ENCODE peak calls at places on chromosomes 4 and X, in seven cellular contexts. K, P, N, W, Z, U and L are unnamed samples.

GRCh38 chr4:46945062-46945461 is 36.0 kb upstream of the COX7B2 start:
- DNase-seq in W (no peak), N (no peak), U (no peak), P (no peak), Z (no peak), K (no peak), L (no peak)

GRCh38 chr4:3424522-3425095 is 17.2 kb upstream of the HGFAC start:
- DNase-seq in N (no peak), K (no peak), W (no peak), P (no peak), U (no peak), Z (no peak), L (no peak)

GRCh38 chr4:25144870-25145481 is 15.3 kb downstream of the SEPSECS start:
- DNase-seq in K (no peak), P (no peak), Z (peak; percentile 41), N (peak; percentile 46), W (peak; percentile 10), U (no peak), L (peak; percentile 50)

GRCh38 chr4:132071815-132072214 is 1077.3 kb upstream of the PCDH10 start:
- DNase-seq in Z (no peak), K (no peak), N (peak; percentile 8), P (no peak), W (peak; percentile 71), U (no peak), L (peak; percentile 57)

GRCh38 chr4:7941111-7942018 is 1.7 kb upstream of the AFAP1 start:
- DNase-seq in K (no peak), P (no peak), W (peak; percentile 33), Z (no peak), N (peak; percentile 43), U (no peak), L (no peak)

GRCh38 chrX:115952417-115953092 is 218.0 kb upstream of the AGTR2 start:
- DNase-seq in K (no peak), W (no peak), N (no peak), Z (no peak), U (no peak), P (no peak), L (no peak)

GRCh38 chr4:52038109-52038912 is at the start of gene SGCB:
- DNase-seq in P (peak; percentile 66), K (peak; percentile 53), Z (peak; percentile 80), W (peak; percentile 22), N (peak; percentile 35), U (no peak), L (peak; percentile 59)

GRCh38 chrX:16528620-16529019 is 121.3 kb upstream of the S100G start:
- DNase-seq in W (no peak), U (no peak), N (no peak), Z (no peak), P (peak; percentile 7), K (no peak), L (no peak)

GRCh38 chr4:123994917-123995316 is 598.3 kb downstream of the SPRY1 start:
- DNase-seq in K (no peak), P (no peak), Z (no peak), W (peak; percentile 7), N (peak; percentile 13), U (no peak), L (no peak)

GRCh38 chr4:5374577-5374976 is 323.3 kb downstream of the STK32B start:
- DNase-seq in K (no peak), N (no peak), Z (no peak), P (no peak), W (no peak), U (no peak), L (no peak)

GRCh38 chrX:151912221-151912620 is 468 bp upstream of the MAGEA4 start:
- DNase-seq in N (no peak), W (no peak), U (no peak), Z (no peak), P (no peak), K (no peak), L (no peak)

GRCh38 chrX:88170528-88170927 is 576.5 kb upstream of the CPXCR1 start:
- DNase-seq in W (no peak), N (no peak), K (no peak), Z (peak; percentile 10), U (no peak), P (no peak), L (no peak)